ENCODE peak calls at places on chromosomes 3 and 15, in nine cellular contexts. O is testis, Q is adrenal gland, J is transverse colon, W is HepG2, I is lower leg skin, U is heart left ventricle, S is GM12892, K is IMR-90. Z is an unnamed sample.

GRCh38 chr3:42979044-42979962 is at the start of gene GASK1A:
- DNase-seq in J (peak; percentile 37), Q (peak; percentile 61), U (peak; percentile 66), W (no peak), K (no peak), S (no peak), I (no peak), O (peak; percentile 76), Z (no peak)

GRCh38 chr3:297585-297984 is 101.0 kb downstream of the CHL1 start:
- DNase-seq in W (peak; percentile 9), O (no peak), S (no peak), U (no peak), J (no peak), K (no peak), I (no peak), Q (no peak), Z (no peak)

GRCh38 chr3:169082634-169083033 is 580.9 kb downstream of the MECOM start:
- DNase-seq in I (no peak), U (no peak), O (no peak), K (no peak), Q (no peak), J (no peak), S (no peak), W (no peak), Z (no peak)

GRCh38 chr3:25033407-25034029 is 394.5 kb upstream of the RARB start:
- DNase-seq in O (peak; percentile 72), K (peak; percentile 6), U (peak; percentile 77), S (peak; percentile 1), J (peak; percentile 11), I (no peak), W (peak; percentile 45), Q (peak; percentile 47), Z (peak; percentile 58)

GRCh38 chr3:77795013-77795412 is 755.1 kb downstream of the ROBO2 start:
- DNase-seq in O (no peak), W (no peak), S (no peak), U (no peak), Q (no peak), J (peak; percentile 24), I (no peak), K (no peak), Z (no peak)

GRCh38 chr15:23734856-23735255 is 47.8 kb upstream of the NDN start:
- DNase-seq in W (no peak), O (no peak), I (no peak), J (no peak), Q (no peak), K (no peak), U (no peak), S (no peak), Z (no peak)

GRCh38 chr3:38374221-38374620 is 27.6 kb downstream of the XYLB start:
- DNase-seq in W (no peak), U (no peak), S (no peak), O (no peak), J (no peak), Q (no peak), K (no peak), I (no peak), Z (no peak)

GRCh38 chr3:151949706-151950105 is 76.3 kb downstream of the SUCNR1 start:
- DNase-seq in S (no peak), K (no peak), J (no peak), U (no peak), Q (no peak), I (no peak), W (no peak), O (no peak), Z (no peak)

GRCh38 chr3:157647820-157648219 is 144.6 kb upstream of the VEPH1 start:
- DNase-seq in W (no peak), U (no peak), Q (no peak), S (no peak), O (no peak), I (no peak), J (no peak), K (no peak), Z (no peak)

GRCh38 chr3:157650699-157651098 is 147.5 kb upstream of the VEPH1 start:
- DNase-seq in Q (no peak), J (no peak), W (no peak), K (no peak), U (no peak), S (no peak), I (no peak), O (no peak), Z (no peak)

GRCh38 chr3:157650191-157650590 is 147.0 kb upstream of the VEPH1 start:
- DNase-seq in U (no peak), I (no peak), W (no peak), Q (no peak), K (no peak), O (no peak), S (no peak), J (no peak), Z (no peak)

GRCh38 chr3:157649511-157649910 is 146.3 kb upstream of the VEPH1 start:
- DNase-seq in I (no peak), O (no peak), K (no peak), S (no peak), W (no peak), Q (no peak), U (no peak), J (no peak), Z (no peak)
- TF ChIP-seq POLR2A in I (no peak), O (no peak), K (no peak), S (no peak), W (no peak), Q (no peak), U (no peak), J (no peak), Z (no peak)

GRCh38 chr15:68921926-68922325 is 8.4 kb upstream of the SPESP1 start:
- DNase-seq in I (no peak), S (no peak), U (no peak), Q (no peak), K (no peak), O (no peak), W (no peak), J (no peak), Z (no peak)

GRCh38 chr15:68930268-68931022 is at the start of gene SPESP1:
- DNase-seq in J (peak; percentile 56), S (no peak), K (peak; percentile 62), O (peak; percentile 80), W (no peak), I (peak; percentile 17), U (peak; percentile 64), Q (peak; percentile 53), Z (peak; percentile 78)

DNA sequence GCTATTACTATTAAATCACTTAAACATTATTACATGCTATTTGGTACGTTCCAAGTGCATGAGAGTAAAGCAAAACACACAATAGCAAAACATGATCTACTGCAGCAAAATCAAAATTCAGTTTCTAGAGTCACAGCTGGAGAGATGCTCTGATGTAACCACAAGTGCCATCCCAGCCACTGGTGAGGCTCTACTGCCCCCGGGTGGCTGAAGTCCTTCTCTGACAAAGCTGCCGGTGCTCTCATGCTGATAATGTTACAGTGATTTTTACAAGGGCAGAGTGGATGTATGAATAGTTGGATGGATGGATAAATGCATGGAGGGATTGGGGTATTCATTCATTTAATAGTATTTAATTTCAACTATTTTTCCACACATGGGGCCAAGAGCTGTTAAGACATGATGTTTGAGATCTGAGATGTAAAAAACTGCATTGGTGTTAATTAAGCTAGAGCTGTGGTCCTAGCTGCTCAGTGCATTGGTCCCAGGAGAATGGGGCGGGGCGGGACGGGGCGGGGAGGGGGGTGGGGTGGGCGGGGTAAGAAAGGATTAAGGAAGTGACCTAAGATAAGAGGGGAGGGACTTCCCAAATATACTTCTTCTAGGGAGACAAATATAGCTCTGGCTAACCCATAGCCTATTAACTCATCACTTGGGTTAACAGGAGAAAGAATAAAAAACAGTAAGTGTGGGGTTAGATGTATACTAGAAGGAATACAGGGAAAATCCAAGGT is 5.3 kb upstream of the SPESP1 start:
- DNase-seq in W (peak; percentile 44), U (peak; percentile 78), S (peak; percentile 37), O (peak; percentile 87), I (peak; percentile 53), J (peak; percentile 68), K (peak; percentile 71), Q (peak; percentile 77), Z (peak; percentile 77)
- TF ChIP-seq POLR2A in W (no peak), U (no peak), S (no peak), O (no peak), I (no peak), J (no peak), K (no peak), Q (no peak), Z (no peak)

GRCh38 chr3:44981220-44981619 is 5.2 kb downstream of the EXOSC7 start:
- DNase-seq in I (no peak), U (no peak), Q (no peak), W (no peak), K (peak; percentile 27), O (no peak), J (no peak), S (no peak), Z (no peak)

GRCh38 chr3:44970916-44971490 is 5.0 kb downstream of the ZDHHC3 start:
- DNase-seq in O (no peak), S (no peak), U (no peak), Q (no peak), W (no peak), J (no peak), I (no peak), K (no peak), Z (no peak)

GRCh38 chr3:44974406-44974805 is 1.6 kb downstream of the ZDHHC3 start:
- DNase-seq in U (no peak), O (no peak), Q (no peak), S (no peak), W (no peak), K (no peak), J (peak; percentile 74), I (no peak), Z (no peak)

GRCh38 chr3:44981751-44982150 is 5.7 kb downstream of the EXOSC7 start:
- DNase-seq in W (no peak), Q (peak; percentile 76), S (no peak), J (no peak), K (no peak), O (no peak), I (no peak), U (no peak), Z (peak; percentile 10)

GRCh38 chr3:44976002-44976815 is at the start of the genes EXOSC7 and ZDHHC3:
- DNase-seq in Q (peak; percentile 88), I (peak; percentile 84), J (peak; percentile 89), O (peak; percentile 95), U (peak; percentile 94), K (peak; percentile 81), W (peak; percentile 68), S (peak; percentile 89), Z (peak; percentile 97)
- TF ChIP-seq POLR2A in Q (peak; percentile 31), I (no peak), J (peak; percentile 89), O (no peak), U (peak; percentile 72), K (peak; percentile 74), W (peak; percentile 90), S (peak; percentile 96), Z (peak; percentile 69)

DNA sequence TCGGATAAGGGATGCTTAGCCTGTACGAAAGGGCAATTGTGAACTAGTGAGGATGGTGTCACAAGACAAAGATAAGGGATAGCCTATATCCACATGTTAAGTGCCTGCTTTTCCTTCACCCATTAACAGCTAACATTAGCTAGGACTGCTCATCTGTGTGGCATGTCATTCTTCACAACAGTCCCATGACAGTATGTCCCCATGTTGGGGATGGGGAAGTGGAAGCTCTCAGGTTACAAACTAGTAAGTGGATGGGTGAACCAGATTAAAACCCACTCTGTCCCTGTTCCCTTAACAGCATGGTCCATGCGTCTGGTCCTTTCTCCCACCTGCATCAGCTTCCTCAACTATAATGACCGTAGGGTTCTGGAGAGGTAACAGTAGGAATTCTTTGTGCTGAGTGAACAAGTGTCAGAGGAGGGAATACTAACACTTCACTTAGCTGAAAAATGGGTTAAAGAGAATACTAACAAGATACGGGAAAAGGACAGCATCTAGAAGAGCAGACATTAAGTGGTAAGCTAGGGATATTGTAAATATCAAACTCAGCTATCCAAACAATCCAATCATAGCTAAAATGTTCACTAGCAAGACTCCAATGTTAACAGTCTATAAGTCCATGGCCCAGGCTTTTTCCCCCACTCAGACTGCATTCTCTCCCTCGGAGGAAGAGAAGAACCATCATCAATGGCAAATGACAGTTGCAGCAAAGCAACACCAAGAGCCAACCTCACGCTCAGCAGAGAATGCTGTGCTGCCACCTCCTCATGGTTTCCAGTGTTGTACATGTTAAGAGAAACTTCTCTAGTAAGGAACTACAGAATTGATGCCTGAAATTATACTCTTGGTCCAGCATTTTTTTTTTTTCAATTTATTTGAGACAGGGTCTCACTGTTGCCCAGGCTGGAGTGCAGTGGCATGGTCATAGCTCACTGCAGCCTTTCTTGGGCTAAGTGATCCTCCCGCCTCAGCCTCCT is 5.0 kb downstream of the RPLP1 start:
- DNase-seq in S (no peak), K (peak; percentile 34), W (no peak), I (no peak), U (no peak), Q (no peak), O (no peak), J (no peak), Z (no peak)
- TF ChIP-seq POLR2A in S (peak; percentile 58), K (no peak), W (peak; percentile 44), I (no peak), U (no peak), Q (no peak), O (no peak), J (no peak), Z (no peak)

Z was measured in erythroblast.